ENCODE peak calls at places on chromosomes 6 and 20, in four cellular contexts. H, T, B and O are unnamed samples.

GRCh38 chr6:2900221-2900807 is 2.8 kb downstream of the SERPINB9 start:
- DNase-seq in H (no peak), T (no peak), B (no peak), O (no peak)

GRCh38 chr6:147507162-147508072 is 1.1 kb upstream of the SAMD5 start:
- DNase-seq in H (peak; percentile 68), T (no peak), B (peak; percentile 16), O (no peak)

GRCh38 chr6:140078552-140079126 is 704.2 kb upstream of the CITED2 start:
- DNase-seq in H (no peak), T (no peak), B (peak; percentile 80), O (peak; percentile 22)

GRCh38 chr6:292506-293184 is 358 bp downstream of the DUSP22 start:
- DNase-seq in H (no peak), T (peak; percentile 57), B (peak; percentile 50), O (no peak)

GRCh38 chr6:89605861-89606260 is 32.7 kb downstream of the LYRM2 start:
- DNase-seq in H (no peak), T (no peak), B (no peak), O (no peak)

GRCh38 chr6:37459981-37460800 is 27.2 kb downstream of the CMTR1 start:
- DNase-seq in H (peak; percentile 79), T (no peak), B (no peak), O (no peak)

GRCh38 chr6:13097454-13097853 is 230.9 kb downstream of the TBC1D7 start:
- DNase-seq in H (no peak), T (no peak), B (no peak), O (no peak)

GRCh38 chr20:58495623-58496428 is 19.4 kb downstream of the APCDD1L start:
- DNase-seq in H (no peak), T (no peak), B (no peak), O (no peak)

GRCh38 chr20:64064145-64064698 is 1.2 kb downstream of the TCEA2 start:
- DNase-seq in H (no peak), T (no peak), B (no peak), O (no peak)

GRCh38 chr6:71260205-71260604 is 28.4 kb upstream of the OGFRL1 start:
- DNase-seq in H (no peak), T (no peak), B (no peak), O (no peak)

GRCh38 chr6:168315626-168316025 is 4.0 kb downstream of the DACT2 start:
- DNase-seq in H (no peak), T (no peak), B (no peak), O (no peak)